ENCODE peak calls at places on chromosomes 4 and X, in four cellular contexts. W, E, R and M are unnamed samples.

GRCh38 chr4:90060039-90060438 is 67.2 kb upstream of the CCSER1 start:
- DNase-seq in R (no peak), E (no peak), W (no peak), M (no peak)

GRCh38 chr4:47410271-47410670 is 53.2 kb downstream of the COMMD8 start:
- DNase-seq in E (no peak), R (no peak), W (no peak), M (no peak)

GRCh38 chrX:19981987-19982386 is 8.9 kb downstream of the BCLAF3 start:
- DNase-seq in R (no peak), E (no peak), W (no peak), M (no peak)

GRCh38 chrX:151985955-151986354 is 11.5 kb upstream of the GABRE start:
- DNase-seq in E (no peak), W (no peak), R (no peak), M (no peak)

GRCh38 chr4:156475322-156475721 is 496.3 kb downstream of the PDGFC start:
- DNase-seq in R (peak; percentile 5), E (peak; percentile 51), W (no peak), M (no peak)

GRCh38 chrX:141638601-141639000 is 49.1 kb downstream of the SPANXA2 start:
- DNase-seq in W (no peak), E (no peak), R (no peak), M (no peak)

GRCh38 chr4:176791591-176792347 is 953 bp downstream of the VEGFC start:
- DNase-seq in E (no peak), W (no peak), R (no peak), M (no peak)

GRCh38 chr4:784401-785331 is 41.3 kb downstream of the CPLX1 start:
- DNase-seq in E (no peak), W (no peak), R (no peak), M (peak; percentile 86)

GRCh38 chr4:1080432-1080831 is 32.9 kb downstream of the RNF212 start:
- DNase-seq in E (no peak), W (no peak), R (no peak), M (no peak)

GRCh38 chrX:96835660-96836289 is 47.9 kb upstream of the RPA4 start:
- DNase-seq in E (no peak), W (no peak), R (no peak), M (no peak)

GRCh38 chr4:76585897-76586360 is 150.9 kb downstream of the SHROOM3 start:
- DNase-seq in E (peak; percentile 42), W (peak; percentile 97), R (peak; percentile 95), M (peak; percentile 94)

GRCh38 chr4:10495651-10496050 is 38.4 kb upstream of the ZNF518B start:
- DNase-seq in W (no peak), E (no peak), R (no peak), M (no peak)

GRCh38 chrX:10254746-10255145 is 98.0 kb downstream of the CLCN4 start:
- DNase-seq in R (peak; percentile 7), E (no peak), W (no peak), M (no peak)

GRCh38 chrX:51395807-51396728 is 63.4 kb downstream of the NUDT10 start:
- DNase-seq in W (no peak), E (no peak), R (no peak), M (peak; percentile 72)

GRCh38 chr4:76308548-76308947 is 2.0 kb downstream of the STBD1 start:
- DNase-seq in R (no peak), E (no peak), W (no peak), M (peak; percentile 25)

GRCh38 chr4:186144596-186145569 is 40.4 kb downstream of the FAM149A start:
- DNase-seq in R (peak; percentile 60), E (no peak), W (no peak), M (no peak)

GRCh38 chrX:4243759-4244158 is 530.3 kb upstream of the PRKX start:
- DNase-seq in E (no peak), R (no peak), W (no peak), M (no peak)

GRCh38 chr4:91471280-91471679 is 832.5 kb upstream of the GRID2 start:
- DNase-seq in R (no peak), W (no peak), E (no peak), M (no peak)

GRCh38 chr4:72744103-72744725 is 175.2 kb upstream of the ADAMTS3 start:
- DNase-seq in W (peak; percentile 42), R (no peak), E (no peak), M (no peak)

DNA sequence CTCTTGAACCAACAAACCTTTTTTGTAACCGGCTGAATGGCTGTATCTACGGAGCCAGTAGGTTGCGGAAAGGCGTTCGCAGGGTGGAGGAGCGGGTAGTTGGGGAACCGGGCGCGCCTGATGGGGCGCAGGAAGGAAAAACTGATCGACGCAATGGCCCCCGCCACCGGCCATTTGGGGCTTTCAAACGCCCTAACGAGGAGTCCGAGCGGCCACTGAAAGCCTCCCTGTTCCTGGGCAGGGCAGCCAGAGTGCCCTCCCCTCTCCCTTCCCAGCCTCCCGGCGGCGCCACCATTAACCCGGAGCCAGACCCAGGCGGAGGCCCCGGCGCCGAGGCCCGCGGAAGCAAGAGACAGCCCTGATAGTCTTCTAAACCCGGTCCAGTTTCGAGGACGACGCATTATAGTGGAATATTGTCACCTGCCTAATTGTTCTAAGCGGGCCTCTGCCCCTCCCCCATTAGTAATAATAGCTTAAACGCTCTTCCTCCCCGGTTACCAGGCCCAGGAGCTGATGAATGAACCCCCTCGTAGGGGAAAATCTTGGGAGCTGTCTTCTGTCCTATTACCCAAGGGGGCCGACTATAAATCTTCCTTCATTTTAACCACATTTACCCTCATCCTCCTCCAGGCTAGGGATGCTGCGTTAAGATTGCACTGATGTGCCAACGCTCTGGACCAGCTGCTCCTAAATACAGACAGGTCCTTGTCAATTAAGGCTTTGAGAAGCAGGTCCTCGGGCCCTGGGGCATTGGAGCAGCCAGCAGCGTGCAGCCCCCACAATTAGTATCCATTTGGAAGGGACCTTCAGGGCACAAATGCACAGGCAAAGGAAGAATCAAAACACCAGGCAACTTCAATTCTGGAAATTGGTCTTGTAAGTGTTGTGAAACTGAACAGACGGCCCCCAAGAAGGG is 61.6 kb upstream of the TMEM33 start:
- DNase-seq in R (no peak), W (no peak), E (no peak), M (peak; percentile 70)
- TF ChIP-seq CTCF in R (no peak), W (no peak), E (no peak), M (no peak)

DNA sequence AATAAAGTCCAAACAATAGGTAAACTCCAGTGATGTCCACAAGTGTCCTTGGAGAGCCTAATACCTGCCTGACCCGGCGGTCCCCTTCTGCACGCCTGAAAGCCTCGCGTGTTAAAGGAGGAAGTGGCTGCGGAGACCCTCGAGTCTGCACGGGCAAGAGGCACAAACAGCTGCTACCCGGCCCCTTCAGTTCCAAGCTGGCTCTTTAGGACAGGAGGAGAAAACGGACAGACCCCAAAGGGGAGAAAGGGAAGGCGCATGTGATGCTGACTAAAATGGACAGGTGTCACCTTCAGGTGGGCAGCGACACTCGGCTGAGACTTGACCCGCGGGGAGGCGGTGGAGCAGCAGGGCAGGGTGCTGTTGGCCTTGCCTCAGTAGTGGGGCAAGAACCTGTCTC is 102.7 kb upstream of the TENM3 start:
- DNase-seq in R (no peak), W (no peak), E (no peak), M (no peak)
- TF ChIP-seq CTCF in R (no peak), W (no peak), E (no peak), M (no peak)

DNA sequence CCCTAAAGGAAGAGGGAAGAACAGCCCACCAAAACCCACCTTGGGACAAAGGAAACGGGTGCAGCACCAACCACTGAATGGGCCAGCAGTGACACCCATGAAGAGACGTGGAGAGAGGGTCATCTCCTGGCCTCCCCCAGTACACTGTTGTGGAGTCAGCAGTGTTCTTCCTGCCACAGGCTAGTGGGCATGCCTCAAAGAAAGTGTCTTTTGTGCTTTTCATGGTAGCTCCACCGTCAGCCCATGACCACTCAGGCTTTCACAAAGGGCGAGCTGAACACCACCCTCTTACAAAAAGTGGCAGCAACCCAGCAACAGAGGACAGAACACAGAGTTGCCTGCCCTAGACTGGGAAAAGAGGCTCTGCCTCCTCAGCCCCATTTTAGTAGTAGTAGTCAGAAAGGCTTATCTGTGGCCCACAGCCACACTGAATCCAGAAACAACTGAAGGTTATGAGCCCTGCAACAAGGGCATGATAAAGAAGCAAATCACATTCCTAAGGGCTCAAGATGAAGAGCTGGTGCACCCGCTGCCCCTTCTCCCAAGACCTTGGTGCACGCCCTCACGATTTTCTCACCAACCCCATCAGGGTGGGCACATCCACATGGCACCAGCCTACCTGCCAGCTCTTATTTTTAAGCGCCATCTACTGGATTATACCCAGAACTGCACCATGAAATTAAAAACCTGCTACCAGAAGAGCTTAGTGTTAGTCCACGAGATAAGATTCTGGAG is 53.1 kb downstream of the RAB28 start:
- DNase-seq in W (no peak), E (no peak), R (no peak), M (no peak)
- TF ChIP-seq CTCF in W (no peak), E (peak; percentile 54), R (no peak), M (no peak)

GRCh38 chrX:622104-622503 is 8.5 kb upstream of the SHOX start:
- DNase-seq in E (no peak), R (no peak), W (no peak), M (no peak)
- TF ChIP-seq CTCF in E (no peak), R (no peak), W (no peak), M (no peak)

GRCh38 chrX:55160685-55161552 is 59.2 kb upstream of the PAGE5 start:
- DNase-seq in E (peak; percentile 59), R (peak; percentile 87), W (peak; percentile 86), M (peak; percentile 87)
- TF ChIP-seq CTCF in E (peak; percentile 63), R (peak; percentile 79), W (peak; percentile 38), M (peak; percentile 28)